ENCODE peak calls at places on chromosomes 11 and 22, in nine cellular contexts. W is stimulated activated CD4-positive, alpha-beta T cell treated with anti-CD3 and anti-CD28 coated beads, Interleukin-1b, Interleukin-23, amount 100 ng/mL, for 24 hours; D is GM18507; C is nephron progenitor cell; Y is right lobe of liver; R is activated T-helper 9 cell treated with anti-CD3 and anti-CD28 coated beads, Interleukin-2, amount 50 U/mL, for 16 hours; H is astrocyte of the spinal cord; U is mucosa of descending colon; F is NCI-H1105 treated with DMSO at 0.1 percent for 48 hours. L is an unnamed sample.

GRCh38 chr11:114262681-114263509 is 33.3 kb upstream of the NNMT start:
- DNase-seq in W (no peak), D (no peak), C (peak; percentile 37), Y (no peak), R (no peak), H (peak; percentile 65), U (no peak), F (peak; percentile 76), L (peak; percentile 72)

GRCh38 chr22:17774206-17774927 is at the start of gene BID:
- DNase-seq in W (no peak), D (no peak), C (peak; percentile 76), Y (peak; percentile 81), R (no peak), H (no peak), U (peak; percentile 80), F (peak; percentile 40), L (peak; percentile 40)

GRCh38 chr11:95596011-95596489 is 193.5 kb downstream of the FAM76B start:
- DNase-seq in W (no peak), D (no peak), C (no peak), Y (no peak), R (no peak), H (peak; percentile 47), U (no peak), F (no peak), L (no peak)

GRCh38 chr22:50012201-50013181 is at the start of gene IL17REL:
- DNase-seq in W (no peak), D (no peak), C (peak; percentile 44), Y (no peak), R (no peak), H (no peak), U (peak; percentile 53), F (no peak), L (no peak)

GRCh38 chr11:103659743-103660142 is 376.7 kb upstream of the DDI1 start:
- DNase-seq in W (no peak), D (no peak), C (no peak), Y (no peak), R (no peak), H (no peak), U (no peak), F (peak; percentile 12), L (no peak)

GRCh38 chr11:6096417-6096816 is 11.1 kb upstream of the OR56B4 start:
- DNase-seq in W (no peak), D (no peak), C (no peak), Y (no peak), R (no peak), H (no peak), U (no peak), F (no peak), L (no peak)

GRCh38 chr11:1992111-1992510 is 5.5 kb downstream of the H19 start:
- DNase-seq in W (no peak), D (no peak), C (no peak), Y (peak; percentile 41), R (no peak), H (no peak), U (no peak), F (no peak), L (no peak)

GRCh38 chr11:12148466-12148865 is 38.1 kb downstream of the MICAL2 start:
- DNase-seq in W (no peak), D (no peak), C (no peak), Y (no peak), R (no peak), H (no peak), U (peak; percentile 19), F (no peak), L (no peak)

GRCh38 chr11:86688398-86689179 is 16.2 kb upstream of the ME3 start:
- DNase-seq in W (peak; percentile 29), D (no peak), C (no peak), Y (no peak), R (no peak), H (peak; percentile 59), U (no peak), F (no peak), L (no peak)

L was measured in GM23338.